ENCODE peak calls at places on chromosomes 1 and 21, in six cellular contexts. R is coronary artery; X is IMR-90; M is HL-60; L is stimulated activated CD8-positive, alpha-beta memory T cell treated with anti-CD3 and anti-CD28 coated beads, Interleukin-7, amount 100 ng/mL, for 4 hours; U is tibial artery. W is an unnamed sample.

GRCh38 chr1:246213502-246213901 is 293.6 kb downstream of the SMYD3 start:
- DNase-seq in U (no peak), L (no peak), M (no peak), X (no peak), R (no peak), W (no peak)

GRCh38 chr1:223670458-223671159 is 5.1 kb upstream of the CAPN8 start:
- DNase-seq in L (no peak), R (no peak), X (peak; percentile 51), M (no peak), U (no peak), W (no peak)

GRCh38 chr1:30962609-30963508 is 54.3 kb upstream of the SDC3 start:
- DNase-seq in U (no peak), M (no peak), R (no peak), L (no peak), X (no peak), W (no peak)

GRCh38 chr1:7984826-7985225 is 23.3 kb downstream of the PARK7 start:
- DNase-seq in R (no peak), L (no peak), M (no peak), U (peak; percentile 40), X (no peak), W (no peak)

GRCh38 chr1:161260939-161261858 is 2.7 kb downstream of the PCP4L1 start:
- DNase-seq in M (no peak), X (no peak), L (no peak), U (no peak), R (no peak), W (no peak)

GRCh38 chr1:115476616-115477015 is 138.6 kb upstream of the NGF start:
- DNase-seq in R (peak; percentile 45), U (peak; percentile 29), X (no peak), M (no peak), L (no peak), W (no peak)

GRCh38 chr1:211036701-211037494 is 97.0 kb downstream of the KCNH1 start:
- DNase-seq in X (peak; percentile 92), L (no peak), R (no peak), U (no peak), M (no peak), W (no peak)

GRCh38 chr1:63640633-63641567 is 47.7 kb downstream of the PGM1 start:
- DNase-seq in U (no peak), R (no peak), L (no peak), X (no peak), M (peak; percentile 31), W (no peak)

GRCh38 chr1:87226341-87226760 is 102.3 kb upstream of the LMO4 start:
- DNase-seq in R (peak; percentile 75), M (peak; percentile 72), U (peak; percentile 75), X (peak; percentile 100), L (no peak), W (peak; percentile 60)

GRCh38 chr1:201475121-201475520 is 6.1 kb upstream of the PHLDA3 start:
- DNase-seq in L (no peak), M (no peak), R (no peak), U (no peak), X (peak; percentile 72), W (no peak)

GRCh38 chr1:29448456-29449317 is 212.4 kb downstream of the PTPRU start:
- DNase-seq in L (no peak), M (no peak), X (no peak), U (no peak), R (no peak), W (no peak)

GRCh38 chr1:48471103-48471502 is 901 bp downstream of the SPATA6 start:
- DNase-seq in X (no peak), M (no peak), L (no peak), R (peak; percentile 75), U (no peak), W (peak; percentile 47)

GRCh38 chr1:214039394-214040018 is 51.7 kb downstream of the PROX1 start:
- DNase-seq in M (no peak), X (no peak), R (no peak), U (no peak), L (no peak), W (no peak)

GRCh38 chr1:117171900-117172501 is 38.7 kb downstream of the VTCN1 start:
- DNase-seq in L (no peak), X (peak; percentile 60), M (no peak), U (no peak), R (no peak), W (peak; percentile 46)

GRCh38 chr1:115452600-115453329 is 114.7 kb upstream of the NGF start:
- DNase-seq in M (no peak), L (no peak), R (no peak), X (peak; percentile 51), U (no peak), W (no peak)

GRCh38 chr1:153563339-153563952 is 2.2 kb downstream of the S100A2 start:
- DNase-seq in L (no peak), M (no peak), R (no peak), U (no peak), X (no peak), W (no peak)

GRCh38 chr1:29736582-29737188 is 500.4 kb downstream of the PTPRU start:
- DNase-seq in M (peak; percentile 4), R (no peak), L (no peak), X (peak; percentile 60), U (no peak), W (no peak)

GRCh38 chr1:72526926-72527325 is 244.6 kb upstream of the NEGR1 start:
- DNase-seq in U (no peak), M (no peak), L (no peak), X (peak; percentile 21), R (no peak), W (no peak)

GRCh38 chr1:157197906-157198435 is 59.8 kb upstream of the ETV3 start:
- DNase-seq in M (no peak), L (no peak), U (no peak), R (no peak), X (no peak), W (no peak)

GRCh38 chr1:40653851-40654537 is 11.5 kb downstream of the RIMS3 start:
- DNase-seq in L (no peak), X (no peak), M (no peak), U (no peak), R (no peak), W (no peak)

GRCh38 chr21:39208624-39209333 is 25.5 kb upstream of the PSMG1 start:
- DNase-seq in U (no peak), R (no peak), M (no peak), X (peak; percentile 21), L (no peak), W (no peak)

GRCh38 chr1:203300441-203301330 is 4.6 kb upstream of the BTG2 start:
- DNase-seq in X (no peak), U (no peak), R (no peak), L (no peak), M (no peak), W (no peak)

GRCh38 chr1:201044119-201044518 is 20.6 kb upstream of the KIF21B start:
- DNase-seq in M (no peak), L (no peak), X (no peak), R (no peak), U (no peak), W (no peak)

W was measured in uterus.